ENCODE peak calls at places on chromosomes 16 and 17, in ten cellular contexts. C is astrocyte of the hippocampus; J is cardiac muscle cell; N is putamen; R is NCI-H345; P is body of pancreas; K is stimulated activated CD8-positive, alpha-beta memory T cell treated with anti-CD3 and anti-CD28 coated beads, Interleukin-2, amount 100 ng/mL, for 48 hours; H is nucleus accumbens; M is T-helper 17 cell; T is HTR-8/SVneo. Z is an unnamed sample.

GRCh38 chr16:61926766-61927165 is 109.5 kb downstream of the CDH8 start:
- DNase-seq in P (no peak), T (no peak), K (no peak), J (no peak), R (no peak), C (peak), H (no peak), M (no peak), N (no peak), Z (no peak)

GRCh38 chr17:58330544-58330996 is 2.0 kb upstream of the TSPOAP1 start:
- DNase-seq in J (no peak), C (no peak), K (no peak), M (no peak), T (no peak), N (no peak), H (no peak), P (no peak), R (no peak), Z (peak)

GRCh38 chr17:44738214-44738906 is 20.4 kb upstream of the ADAM11 start:
- DNase-seq in H (no peak), C (no peak), R (no peak), N (no peak), M (no peak), P (no peak), K (no peak), J (no peak), T (no peak), Z (no peak)

GRCh38 chr16:85056211-85056748 is 28.7 kb downstream of the KIAA0513 start:
- DNase-seq in C (peak), T (peak), N (no peak), K (no peak), H (no peak), P (no peak), R (no peak), M (no peak), J (peak), Z (no peak)

GRCh38 chr17:78618264-78619066 is 41.3 kb upstream of the DNAH17 start:
- DNase-seq in K (no peak), P (no peak), H (no peak), T (no peak), M (no peak), J (no peak), C (no peak), N (no peak), R (no peak), Z (no peak)

GRCh38 chr17:30454635-30455034 is 22.6 kb upstream of the GOSR1 start:
- DNase-seq in H (no peak), N (no peak), J (no peak), P (no peak), K (no peak), R (no peak), C (no peak), T (no peak), M (no peak), Z (no peak)

GRCh38 chr16:23511731-23512130 is 1.4 kb upstream of the GGA2 start:
- DNase-seq in T (no peak), R (no peak), C (no peak), K (no peak), M (no peak), N (no peak), J (no peak), H (no peak), P (no peak), Z (no peak)

GRCh38 chr16:22785552-22785951 is 28.4 kb upstream of the HS3ST2 start:
- DNase-seq in R (no peak), M (no peak), J (no peak), N (no peak), K (no peak), C (no peak), H (no peak), T (no peak), P (no peak), Z (no peak)

GRCh38 chr17:74332763-74333220 is 6.8 kb downstream of the KIF19 start:
- DNase-seq in C (no peak), T (no peak), R (peak), N (no peak), H (no peak), J (no peak), P (no peak), K (no peak), M (no peak), Z (no peak)

GRCh38 chr17:62059394-62059793 is 5.7 kb downstream of the MED13 start:
- DNase-seq in H (no peak), N (no peak), M (no peak), R (no peak), J (no peak), T (no peak), C (no peak), P (no peak), K (no peak), Z (no peak)

GRCh38 chr17:6995500-6996255 is at the start of gene ALOX12:
- DNase-seq in T (no peak), H (no peak), N (no peak), M (no peak), C (peak), J (peak), K (no peak), P (no peak), R (no peak), Z (no peak)

GRCh38 chr17:57512258-57512657 is 232.8 kb downstream of the CCDC182 start:
- DNase-seq in P (no peak), K (no peak), C (no peak), N (no peak), M (no peak), T (no peak), J (no peak), R (no peak), H (no peak), Z (no peak)

GRCh38 chr17:14352139-14352538 is 51.3 kb downstream of the HS3ST3B1 start:
- DNase-seq in T (no peak), N (no peak), K (no peak), R (no peak), C (no peak), H (no peak), P (no peak), M (no peak), J (no peak), Z (no peak)

GRCh38 chr17:17567631-17568030 is 23.9 kb downstream of the PEMT start:
- DNase-seq in C (peak), J (no peak), P (peak), M (no peak), T (no peak), R (no peak), H (peak), N (peak), K (no peak), Z (no peak)

GRCh38 chr17:34711646-34712045 is 132.3 kb downstream of the TMEM132E start:
- DNase-seq in C (no peak), R (no peak), H (no peak), J (no peak), T (no peak), K (no peak), N (no peak), M (no peak), P (no peak), Z (no peak)

GRCh38 chr17:6437466-6437865 is 2.5 kb upstream of the AIPL1 start:
- DNase-seq in T (no peak), H (no peak), M (no peak), P (no peak), J (no peak), C (no peak), N (no peak), R (no peak), K (no peak), Z (no peak)

GRCh38 chr17:17785407-17785806 is 51.4 kb downstream of the SREBF1 start:
- DNase-seq in N (no peak), R (no peak), J (no peak), C (no peak), H (no peak), K (no peak), M (no peak), T (no peak), P (peak), Z (no peak)

GRCh38 chr17:1232786-1233185 is 37.5 kb upstream of the BHLHA9 start:
- DNase-seq in C (peak), J (no peak), N (no peak), P (no peak), K (no peak), T (no peak), M (no peak), R (no peak), H (no peak), Z (no peak)

GRCh38 chr17:42345396-42346078 is 42.7 kb downstream of the STAT3 start:
- DNase-seq in P (peak), T (no peak), N (no peak), C (no peak), K (no peak), H (no peak), M (no peak), R (no peak), J (peak), Z (no peak)

GRCh38 chr16:89506791-89507191 is 1.4 kb upstream of the SPG7 start:
- DNase-seq in C (no peak), M (no peak), H (no peak), N (no peak), J (no peak), R (no peak), P (no peak), T (no peak), K (no peak), Z (peak)

GRCh38 chr17:81666092-81666341 is 388 bp downstream of the OXLD1 start:
- DNase-seq in H (no peak), P (no peak), K (no peak), M (peak), C (no peak), N (no peak), J (peak), T (no peak), R (no peak), Z (no peak)